ENCODE peak calls at places on chromosome 22, in six cellular contexts. Z is transverse colon, H is upper lobe of left lung, C is K562, X is GM12891, K is sigmoid colon. F is an unnamed sample.

GRCh38 chr22:37443086-37443485 is 15.8 kb upstream of the ELFN2 start:
- DNase-seq in K (no peak), C (no peak), X (no peak), H (no peak), Z (no peak), F (no peak)

GRCh38 chr22:47484960-47485571 is 722.6 kb downstream of the TBC1D22A start:
- DNase-seq in X (no peak), H (no peak), K (no peak), C (no peak), Z (no peak), F (no peak)

GRCh38 chr22:43707650-43708049 is 104.5 kb downstream of the EFCAB6 start:
- DNase-seq in X (no peak), Z (no peak), C (no peak), H (no peak), K (no peak), F (no peak)

GRCh38 chr22:48039326-48039725 is 1276.9 kb downstream of the TBC1D22A start:
- DNase-seq in X (no peak), Z (no peak), K (no peak), C (no peak), H (no peak), F (no peak)

GRCh38 chr22:46578824-46579561 is 41.2 kb upstream of the GRAMD4 start:
- DNase-seq in H (peak), C (no peak), Z (peak), X (no peak), K (peak), F (no peak)

GRCh38 chr22:24376606-24377005 is 50.8 kb upstream of the ADORA2A start:
- DNase-seq in Z (no peak), C (no peak), K (no peak), H (no peak), X (no peak), F (no peak)

GRCh38 chr22:48554893-48555552 is 1272.7 kb downstream of the BRD1 start:
- DNase-seq in X (no peak), H (no peak), Z (no peak), C (no peak), K (no peak), F (no peak)

GRCh38 chr22:41471606-41472005 is 2.7 kb downstream of the ACO2 start:
- DNase-seq in C (no peak), X (no peak), H (no peak), K (no peak), Z (no peak), F (no peak)

GRCh38 chr22:41057076-41057475 is 35.3 kb upstream of the EP300 start:
- DNase-seq in Z (no peak), H (no peak), K (no peak), X (no peak), C (no peak), F (no peak)

GRCh38 chr22:41810022-41810421 is 9.5 kb downstream of the CCDC134 start:
- DNase-seq in Z (no peak), K (no peak), X (no peak), C (no peak), H (no peak), F (no peak)

GRCh38 chr22:22957090-22957489 is 69.5 kb downstream of the IGLL5 start:
- DNase-seq in C (peak), Z (no peak), K (no peak), H (no peak), X (no peak), F (no peak)

GRCh38 chr22:28142361-28142801 is 223.3 kb upstream of the PITPNB start:
- DNase-seq in H (no peak), K (no peak), Z (no peak), X (no peak), C (no peak), F (no peak)

GRCh38 chr22:48885271-48885918 is 942.3 kb downstream of the BRD1 start:
- DNase-seq in C (no peak), Z (no peak), X (no peak), K (peak), H (peak), F (no peak)

GRCh38 chr22:27045103-27045940 is 387.9 kb downstream of the MIAT start:
- DNase-seq in Z (no peak), X (no peak), C (no peak), H (no peak), K (no peak), F (no peak)

GRCh38 chr22:23849009-23850006 is 8.4 kb upstream of the SLC2A11 start:
- DNase-seq in X (peak), C (peak), H (peak), Z (peak), K (peak), F (peak)

GRCh38 chr22:44893731-44894080 is 116.1 kb downstream of the PHF21B start:
- DNase-seq in K (no peak), C (no peak), X (no peak), Z (peak), H (no peak), F (no peak)

DNA sequence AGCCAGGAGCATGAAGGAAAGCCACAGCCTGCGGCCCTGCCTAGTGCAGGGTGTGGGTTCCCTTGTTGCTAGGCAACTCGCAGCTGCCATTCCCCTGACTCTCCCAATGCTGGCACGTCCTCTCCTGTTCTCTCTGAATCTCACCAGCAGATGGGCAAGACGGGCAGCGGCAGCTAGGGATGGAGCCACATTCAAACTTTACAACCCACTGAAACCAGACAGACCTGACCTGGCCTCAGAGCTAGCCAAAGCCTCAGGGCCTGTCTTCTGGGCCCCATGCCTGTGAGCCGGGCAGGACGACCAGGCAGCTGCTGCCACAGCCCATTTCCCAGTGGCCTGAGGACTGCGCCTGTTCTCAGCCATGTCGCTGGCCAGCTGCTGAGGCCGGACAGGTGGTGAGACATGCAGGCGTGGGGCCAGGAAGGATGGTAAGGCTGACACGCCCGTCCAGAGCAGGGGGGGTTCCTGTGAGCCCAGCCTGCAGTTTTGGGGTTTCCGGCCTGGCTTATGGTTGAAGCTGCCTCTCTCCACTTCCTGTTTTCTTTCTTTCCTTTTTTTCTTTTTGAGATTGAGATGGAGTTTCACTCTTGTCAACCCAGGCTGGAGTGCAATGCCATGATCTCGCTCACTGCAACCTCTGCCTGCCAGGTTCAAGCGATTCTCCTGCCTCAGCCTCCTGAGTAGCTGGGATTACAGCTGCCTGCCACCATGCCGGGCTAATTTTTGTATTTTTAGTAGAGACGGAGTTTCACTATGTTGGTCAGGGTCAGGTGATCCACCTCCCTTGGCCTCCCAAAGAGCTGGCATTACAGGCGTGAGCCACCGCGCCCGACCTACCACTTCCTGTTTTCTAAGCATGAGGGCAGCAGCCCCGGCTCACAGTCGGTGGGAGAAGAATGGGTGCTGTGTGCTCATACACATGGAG is 4.1 kb downstream of the SUN2 start:
- DNase-seq in C (no peak), Z (peak), X (peak), H (peak), K (no peak), F (peak)
- TF ChIP-seq POLR2AphosphoS5 in C (no peak), Z (no peak), X (no peak), H (no peak), K (no peak), F (no peak)

GRCh38 chr22:20499769-20500168 is 4.2 kb upstream of the KLHL22 start:
- DNase-seq in Z (peak), X (no peak), H (no peak), K (no peak), C (no peak), F (no peak)

GRCh38 chr22:20497426-20497825 is 1.8 kb upstream of the KLHL22 start:
- DNase-seq in Z (no peak), C (no peak), K (no peak), H (no peak), X (no peak), F (no peak)

GRCh38 chr22:20498913-20499312 is 3.3 kb upstream of the KLHL22 start:
- DNase-seq in C (no peak), K (no peak), Z (no peak), H (no peak), X (no peak), F (no peak)

GRCh38 chr22:20494978-20495860 is at the start of gene KLHL22:
- DNase-seq in H (peak), K (peak), X (peak), C (peak), Z (peak), F (peak)

DNA sequence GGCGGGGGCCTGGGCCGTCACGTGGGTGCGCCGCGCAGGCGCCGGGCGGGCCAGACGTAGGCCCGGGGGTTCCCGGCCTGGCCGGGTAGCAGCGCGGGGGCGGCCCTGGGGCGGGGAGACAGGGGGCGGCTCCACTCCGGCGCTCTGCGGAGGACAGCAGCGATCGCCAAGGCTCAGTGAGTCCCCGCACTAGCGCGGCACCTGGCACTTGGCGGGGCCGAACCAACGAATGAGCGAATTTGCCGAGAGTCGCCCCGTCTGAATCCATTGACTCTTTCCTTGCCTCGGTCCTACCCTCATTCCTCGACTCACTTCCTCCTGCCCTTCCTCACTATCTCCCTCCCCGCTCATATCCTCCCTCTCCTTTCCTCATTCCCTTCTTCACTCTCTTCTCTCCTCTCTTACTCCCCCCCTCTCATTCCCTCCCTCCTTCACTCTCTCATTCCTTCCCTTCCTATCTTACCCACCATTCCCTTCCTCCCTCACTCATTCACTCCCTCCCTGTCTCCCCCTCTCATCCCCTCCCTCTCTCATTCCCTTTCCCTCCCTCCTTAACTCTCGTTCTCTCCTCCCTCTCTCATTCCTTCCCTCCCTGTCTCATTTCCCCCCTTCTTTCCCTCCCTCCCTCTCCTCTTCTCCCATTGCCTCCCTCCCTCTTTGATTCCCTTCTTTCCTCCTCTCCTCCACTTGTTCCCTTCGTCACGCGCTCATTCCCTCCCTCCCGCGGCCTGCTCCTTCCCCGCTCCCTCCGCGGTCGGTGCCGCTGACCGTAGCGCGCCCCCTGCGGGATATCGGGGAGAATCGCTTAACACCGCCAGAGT is 476 bp upstream of the KLHL22 start:
- DNase-seq in H (peak), C (peak), X (peak), Z (peak), K (peak), F (peak)
- TF ChIP-seq POLR2A in H (peak), C (no peak), X (peak), Z (peak), K (peak), F (no peak)

GRCh38 chr22:30307026-30307574 is 17.8 kb upstream of the CASTOR1 start:
- DNase-seq in C (no peak), X (no peak), K (no peak), H (no peak), Z (no peak), F (no peak)

GRCh38 chr22:30305519-30305905 is 16.2 kb upstream of the CASTOR1 start:
- DNase-seq in C (no peak), Z (peak), K (peak), H (peak), X (peak), F (peak)

GRCh38 chr22:30306629-30307016 is 17.3 kb upstream of the CASTOR1 start:
- DNase-seq in X (no peak), H (no peak), K (no peak), C (no peak), Z (no peak), F (no peak)

GRCh38 chr22:30304495-30305244 is 15.4 kb upstream of the CASTOR1 start:
- DNase-seq in H (peak), C (no peak), X (no peak), K (no peak), Z (peak), F (no peak)

DNA sequence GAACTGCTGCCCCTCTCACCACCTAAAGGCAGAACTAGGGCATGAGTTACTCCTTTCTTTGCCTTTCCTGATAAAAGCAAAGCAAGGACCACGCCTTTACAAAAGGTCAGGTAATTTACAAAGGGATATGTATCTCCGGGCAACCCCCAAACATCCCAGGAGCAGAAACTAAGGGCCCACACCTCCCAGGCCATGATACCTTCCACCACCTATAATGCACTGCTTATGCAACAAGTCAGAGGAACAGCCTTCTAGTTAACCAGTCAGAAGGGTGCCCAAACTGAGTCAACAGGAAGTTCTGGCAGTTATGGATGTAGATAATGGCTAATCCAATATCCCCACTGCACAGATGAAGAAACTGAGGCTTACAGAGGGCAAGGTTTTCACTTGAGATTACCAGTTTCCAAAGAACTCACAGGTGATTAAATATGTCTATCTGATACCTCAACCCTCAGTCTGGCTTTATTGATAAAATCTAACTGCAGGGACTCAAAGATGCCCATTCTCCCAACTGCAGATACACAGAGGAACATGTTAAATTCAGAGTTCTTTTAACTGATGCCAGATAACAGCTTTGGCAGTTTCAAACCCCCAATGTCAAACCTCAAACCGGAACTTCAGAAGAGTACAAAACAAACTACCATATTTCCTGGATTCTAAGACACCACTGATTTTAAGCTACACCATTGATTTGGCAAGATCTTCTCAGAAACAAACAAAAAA is 16.8 kb upstream of the CASTOR1 start:
- DNase-seq in X (no peak), C (no peak), Z (no peak), K (no peak), H (no peak), F (no peak)
- TF ChIP-seq POLR2AphosphoS5 in X (no peak), C (no peak), Z (no peak), K (no peak), H (no peak), F (no peak)

GRCh38 chr22:50620861-50621490 is 7.0 kb downstream of the ARSA start:
- DNase-seq in K (no peak), X (no peak), Z (peak), H (no peak), C (no peak), F (no peak)

GRCh38 chr22:50621948-50622722 is 5.8 kb downstream of the ARSA start:
- DNase-seq in H (peak), Z (peak), K (no peak), X (no peak), C (peak), F (no peak)

GRCh38 chr22:50624347-50625130 is 3.4 kb downstream of the ARSA start:
- DNase-seq in Z (peak), X (no peak), C (no peak), H (no peak), K (no peak), F (no peak)

GRCh38 chr22:50621491-50621880 is 6.5 kb downstream of the ARSA start:
- DNase-seq in Z (peak), C (no peak), X (no peak), H (no peak), K (no peak), F (peak)

GRCh38 chr22:50622723-50623327 is 5.1 kb downstream of the ARSA start:
- DNase-seq in H (peak), C (peak), X (no peak), K (peak), Z (peak), F (no peak)
- TF ChIP-seq POLR2A in H (no peak), C (no peak), X (no peak), K (no peak), Z (peak), F (no peak)

DNA sequence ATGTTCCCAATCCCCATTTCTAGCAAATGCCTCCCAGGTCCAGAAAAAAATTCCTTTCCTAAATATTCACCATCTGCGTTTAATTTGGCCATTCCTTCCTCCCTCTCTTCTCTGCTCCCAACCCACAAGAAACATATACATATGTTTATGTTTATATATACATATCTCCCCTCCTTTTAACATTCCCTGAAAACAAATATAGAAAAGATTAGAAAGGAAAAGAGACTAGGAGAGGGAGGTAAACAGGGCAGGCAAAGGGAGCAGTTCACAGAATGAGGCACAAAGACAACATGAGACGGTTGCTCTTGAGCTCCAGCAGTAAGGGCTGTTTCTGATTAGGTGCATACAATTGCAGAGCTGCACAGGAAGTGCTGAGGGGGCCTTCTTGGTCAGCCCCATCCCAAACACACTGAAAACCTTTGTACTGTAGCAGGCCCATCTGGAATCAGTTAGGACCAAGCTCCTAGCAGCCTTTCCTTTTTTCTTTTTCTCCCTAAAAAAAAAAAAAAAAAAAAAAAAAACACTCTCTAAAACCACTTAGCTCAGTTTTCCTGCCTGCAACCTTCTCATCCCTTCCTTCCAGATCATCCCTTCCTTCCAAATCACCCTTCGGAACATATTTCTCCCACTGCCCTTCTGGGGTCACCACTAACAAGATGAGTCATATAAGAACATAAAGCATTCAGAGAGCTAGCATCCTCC is 57.1 kb downstream of the RBFOX2 start:
- DNase-seq in H (no peak), Z (no peak), K (no peak), X (no peak), C (no peak), F (no peak)
- TF ChIP-seq POLR2AphosphoS5 in H (no peak), Z (no peak), K (no peak), X (no peak), C (no peak), F (no peak)